ENCODE peak calls at places on chromosomes 4 and X, in eight cellular contexts. S, K, Q, H, G, J, P and Y are unnamed samples.

GRCh38 chrX:113986427-113986826 is 597.5 kb upstream of the HTR2C start:
- DNase-seq in S (no peak), K (no peak), Q (no peak), H (no peak), G (no peak), J (no peak), P (no peak), Y (no peak)

GRCh38 chr4:142347241-142347640 is 498.9 kb downstream of the INPP4B start:
- DNase-seq in S (no peak), K (no peak), Q (no peak), H (no peak), G (peak), J (no peak), P (no peak), Y (peak)

GRCh38 chr4:21795091-21795490 is 153.5 kb downstream of the KCNIP4 start:
- DNase-seq in S (no peak), K (no peak), Q (no peak), H (no peak), G (peak), J (no peak), P (no peak), Y (peak)

GRCh38 chrX:103879339-103879738 is 47.3 kb upstream of the RAB9B start:
- DNase-seq in S (no peak), K (no peak), Q (no peak), H (no peak), G (peak), J (no peak), P (no peak), Y (peak)

GRCh38 chrX:15749642-15750610 is 11.9 kb downstream of the CA5B start:
- DNase-seq in S (peak), K (no peak), Q (peak), H (no peak), G (peak), J (no peak), P (no peak), Y (peak)

GRCh38 chr4:48254381-48255072 is 15.1 kb downstream of the TEC start:
- DNase-seq in S (peak), K (no peak), Q (peak), H (no peak), G (peak), J (no peak), P (peak), Y (peak)

GRCh38 chr4:40629401-40630334 is at the start of gene RBM47:
- DNase-seq in S (peak), K (no peak), Q (peak), H (peak), G (peak), J (no peak), P (peak), Y (peak)

GRCh38 chr4:109214622-109215350 is 87.7 kb downstream of the COL25A1 start:
- DNase-seq in S (peak), K (no peak), Q (no peak), H (no peak), G (peak), J (no peak), P (no peak), Y (no peak)

GRCh38 chr4:61246003-61246402 is 45.9 kb downstream of the ADGRL3 start:
- DNase-seq in S (peak), K (no peak), Q (no peak), H (no peak), G (no peak), J (no peak), P (peak), Y (no peak)

GRCh38 chr4:73864365-73864764 is 4.8 kb upstream of the CXCL1 start:
- DNase-seq in S (no peak), K (no peak), Q (no peak), H (no peak), G (peak), J (no peak), P (no peak), Y (no peak)

GRCh38 chrX:41596586-41596985 is 92.2 kb upstream of the GPR34 start:
- DNase-seq in S (peak), K (no peak), Q (no peak), H (no peak), G (peak), J (no peak), P (no peak), Y (peak)

GRCh38 chr4:105061136-105061696 is 85.5 kb upstream of the TET2 start:
- DNase-seq in S (peak), K (peak), Q (peak), H (peak), G (peak), J (no peak), P (no peak), Y (peak)

GRCh38 chrX:115147220-115147619 is 42.0 kb upstream of the RBMXL3 start:
- DNase-seq in S (peak), K (no peak), Q (no peak), H (no peak), G (peak), J (no peak), P (no peak), Y (peak)

GRCh38 chr4:72375050-72375736 is 193.8 kb downstream of the ADAMTS3 start:
- DNase-seq in S (peak), K (peak), Q (no peak), H (no peak), G (peak), J (no peak), P (no peak), Y (peak)

GRCh38 chrX:130082244-130083106 is 27.8 kb downstream of the ELF4 start:
- DNase-seq in S (no peak), K (peak), Q (peak), H (peak), G (no peak), J (no peak), P (peak), Y (no peak)

GRCh38 chrX:133852837-133853236 is 132.6 kb downstream of the GPC3 start:
- DNase-seq in S (no peak), K (no peak), Q (no peak), H (no peak), G (no peak), J (no peak), P (no peak), Y (no peak)

GRCh38 chr4:5636766-5637670 is 71.3 kb downstream of the EVC2 start:
- DNase-seq in S (peak), K (no peak), Q (no peak), H (no peak), G (peak), J (no peak), P (no peak), Y (peak)

GRCh38 chr4:177047851-177048174 is 255.1 kb upstream of the VEGFC start:
- DNase-seq in S (no peak), K (no peak), Q (no peak), H (no peak), G (peak), J (no peak), P (no peak), Y (peak)

GRCh38 chrX:95076449-95076848 is 1402.4 kb downstream of the FAM133A start:
- DNase-seq in S (peak), K (no peak), Q (no peak), H (no peak), G (peak), J (no peak), P (no peak), Y (peak)

GRCh38 chr4:147655639-147656038 is 28.3 kb downstream of the PRMT9 start:
- DNase-seq in S (no peak), K (no peak), Q (no peak), H (no peak), G (no peak), J (no peak), P (no peak), Y (no peak)

GRCh38 chr4:78735697-78736096 is 40.5 kb upstream of the BMP2K start:
- DNase-seq in S (no peak), K (no peak), Q (no peak), H (no peak), G (no peak), J (no peak), P (no peak), Y (no peak)

GRCh38 chrX:151997539-151997938 is 23.1 kb upstream of the GABRE start:
- DNase-seq in S (no peak), K (no peak), Q (no peak), H (no peak), G (no peak), J (no peak), P (no peak), Y (no peak)

GRCh38 chrX:41381685-41382084 is 47.7 kb downstream of the DDX3X start:
- DNase-seq in S (peak), K (no peak), Q (peak), H (no peak), G (peak), J (no peak), P (peak), Y (peak)

GRCh38 chr4:155187989-155188388 is 20.4 kb upstream of the NPY2R start:
- DNase-seq in S (no peak), K (no peak), Q (no peak), H (no peak), G (no peak), J (no peak), P (no peak), Y (no peak)

GRCh38 chrX:132676561-132677186 is 187.8 kb upstream of the MBNL3 start:
- DNase-seq in S (peak), K (no peak), Q (no peak), H (no peak), G (no peak), J (no peak), P (no peak), Y (no peak)

GRCh38 chr4:19888587-19888986 is 363.1 kb upstream of the SLIT2 start:
- DNase-seq in S (no peak), K (no peak), Q (no peak), H (no peak), G (no peak), J (no peak), P (no peak), Y (no peak)

GRCh38 chr4:73776363-73776762 is 36.0 kb downstream of the CXCL8 start:
- DNase-seq in S (peak), K (no peak), Q (peak), H (no peak), G (peak), J (no peak), P (peak), Y (peak)

GRCh38 chr4:98645527-98645926 is 12.9 kb downstream of the TSPAN5 start:
- DNase-seq in S (no peak), K (no peak), Q (no peak), H (no peak), G (no peak), J (no peak), P (no peak), Y (no peak)

GRCh38 chr4:76558391-76559235 is 123.6 kb downstream of the SHROOM3 start:
- DNase-seq in S (no peak), K (no peak), Q (no peak), H (no peak), G (no peak), J (no peak), P (no peak), Y (peak)

GRCh38 chr4:88599298-88599697 is 7.0 kb downstream of the HERC3 start:
- DNase-seq in S (no peak), K (no peak), Q (no peak), H (no peak), G (peak), J (no peak), P (no peak), Y (peak)

GRCh38 chrX:137428251-137428661 is 137.7 kb upstream of the ZIC3 start:
- DNase-seq in S (peak), K (no peak), Q (no peak), H (no peak), G (no peak), J (no peak), P (no peak), Y (no peak)

GRCh38 chr4:79652232-79652631 is 244.2 kb upstream of the GK2 start:
- DNase-seq in S (peak), K (no peak), Q (no peak), H (no peak), G (peak), J (no peak), P (no peak), Y (no peak)

GRCh38 chrX:108299101-108299591 is 139.1 kb downstream of the COL4A6 start:
- DNase-seq in S (peak), K (no peak), Q (no peak), H (no peak), G (peak), J (no peak), P (no peak), Y (peak)

GRCh38 chrX:1306909-1307625 is 29.5 kb upstream of the IL3RA start:
- DNase-seq in S (no peak), K (no peak), Q (no peak), H (no peak), G (no peak), J (no peak), P (no peak), Y (no peak)